ENCODE peak calls at places on chromosome 19, in ten cellular contexts. V is K562, L is heart left ventricle, Y is A549, S is ovary, R is breast epithelium, P is tibial nerve, Q is GM12891, J is lower leg skin, C is thyroid gland. O is an unnamed sample.
A peak's percentile ranks its signal among the peaks of the same experiment; 100 is the strongest.

GRCh38 chr19:41706741-41707501 is 1.5 kb upstream of the CEACAM5 start:
- DNase-seq in V (peak; percentile 82), L (no peak), Y (peak; percentile 99), S (no peak), R (peak; percentile 62), P (no peak), Q (peak; percentile 82), J (peak; percentile 83), C (peak; percentile 37), O (peak; percentile 78)

GRCh38 chr19:34306213-34306661 is 51.9 kb downstream of the GARRE1 start:
- DNase-seq in V (no peak), L (no peak), Y (no peak), S (no peak), R (no peak), P (no peak), Q (no peak), J (no peak), C (no peak), O (no peak)

GRCh38 chr19:10191347-10191746 is 3.4 kb downstream of the DNMT1 start:
- DNase-seq in V (no peak), L (peak; percentile 33), Y (no peak), S (no peak), R (peak; percentile 59), P (peak; percentile 51), Q (no peak), J (no peak), C (no peak), O (no peak)

GRCh38 chr19:6238643-6239281 is 41.0 kb downstream of the MLLT1 start:
- DNase-seq in V (no peak), L (no peak), Y (no peak), S (peak; percentile 74), R (no peak), P (peak; percentile 29), Q (peak; percentile 4), J (no peak), C (no peak), O (no peak)

GRCh38 chr19:42762782-42763181 is 2.7 kb downstream of the PSG8 start:
- DNase-seq in V (no peak), L (no peak), Y (no peak), S (no peak), R (no peak), P (no peak), Q (no peak), J (no peak), C (no peak), O (no peak)

GRCh38 chr19:41699231-41699967 is 9.0 kb upstream of the CEACAM5 start:
- DNase-seq in V (no peak), L (no peak), Y (peak; percentile 72), S (no peak), R (no peak), P (no peak), Q (no peak), J (peak; percentile 59), C (no peak), O (no peak)

GRCh38 chr19:14152713-14153112 is 16.3 kb upstream of the ASF1B start:
- DNase-seq in V (no peak), L (no peak), Y (no peak), S (no peak), R (no peak), P (no peak), Q (peak; percentile 11), J (no peak), C (peak; percentile 98), O (no peak)

GRCh38 chr19:42023121-42023942 is 29.3 kb upstream of the ATP1A3 start:
- DNase-seq in V (peak; percentile 81), L (no peak), Y (peak; percentile 73), S (no peak), R (no peak), P (no peak), Q (no peak), J (no peak), C (no peak), O (peak; percentile 30)

GRCh38 chr19:9789066-9789465 is 20.5 kb upstream of the ZNF846 start:
- DNase-seq in V (peak; percentile 68), L (no peak), Y (no peak), S (no peak), R (no peak), P (no peak), Q (no peak), J (no peak), C (no peak), O (no peak)

GRCh38 chr19:3655402-3656072 is 28.9 kb upstream of the CACTIN start:
- DNase-seq in V (no peak), L (no peak), Y (no peak), S (no peak), R (no peak), P (no peak), Q (no peak), J (no peak), C (no peak), O (no peak)

GRCh38 chr19:50199254-50199545 is 4.2 kb upstream of the MYH14 start:
- DNase-seq in V (no peak), L (no peak), Y (no peak), S (peak; percentile 59), R (no peak), P (no peak), Q (no peak), J (no peak), C (peak; percentile 82), O (no peak)
- TF ChIP-seq POLR2A in V (no peak), L (no peak), Y (no peak), S (no peak), R (no peak), P (no peak), Q (no peak), J (no peak), C (no peak), O (no peak)

GRCh38 chr19:1040476-1041271 is 767 bp downstream of the ABCA7 start:
- DNase-seq in V (peak; percentile 99), L (peak; percentile 90), Y (peak; percentile 95), S (no peak), R (peak; percentile 87), P (peak; percentile 80), Q (peak; percentile 99), J (peak; percentile 97), C (peak; percentile 87), O (peak; percentile 99)

GRCh38 chr19:1041272-1041834 is 1.4 kb downstream of the ABCA7 start:
- DNase-seq in V (no peak), L (no peak), Y (no peak), S (no peak), R (no peak), P (no peak), Q (no peak), J (no peak), C (no peak), O (no peak)

GRCh38 chr19:1041835-1042685 is 2.2 kb downstream of the ABCA7 start:
- DNase-seq in V (peak; percentile 96), L (no peak), Y (peak; percentile 81), S (no peak), R (no peak), P (no peak), Q (no peak), J (peak; percentile 95), C (no peak), O (no peak)

GRCh38 chr19:1038995-1039645 is 787 bp upstream of the ABCA7 start:
- DNase-seq in V (peak; percentile 32), L (no peak), Y (no peak), S (no peak), R (no peak), P (no peak), Q (no peak), J (no peak), C (no peak), O (no peak)

DNA sequence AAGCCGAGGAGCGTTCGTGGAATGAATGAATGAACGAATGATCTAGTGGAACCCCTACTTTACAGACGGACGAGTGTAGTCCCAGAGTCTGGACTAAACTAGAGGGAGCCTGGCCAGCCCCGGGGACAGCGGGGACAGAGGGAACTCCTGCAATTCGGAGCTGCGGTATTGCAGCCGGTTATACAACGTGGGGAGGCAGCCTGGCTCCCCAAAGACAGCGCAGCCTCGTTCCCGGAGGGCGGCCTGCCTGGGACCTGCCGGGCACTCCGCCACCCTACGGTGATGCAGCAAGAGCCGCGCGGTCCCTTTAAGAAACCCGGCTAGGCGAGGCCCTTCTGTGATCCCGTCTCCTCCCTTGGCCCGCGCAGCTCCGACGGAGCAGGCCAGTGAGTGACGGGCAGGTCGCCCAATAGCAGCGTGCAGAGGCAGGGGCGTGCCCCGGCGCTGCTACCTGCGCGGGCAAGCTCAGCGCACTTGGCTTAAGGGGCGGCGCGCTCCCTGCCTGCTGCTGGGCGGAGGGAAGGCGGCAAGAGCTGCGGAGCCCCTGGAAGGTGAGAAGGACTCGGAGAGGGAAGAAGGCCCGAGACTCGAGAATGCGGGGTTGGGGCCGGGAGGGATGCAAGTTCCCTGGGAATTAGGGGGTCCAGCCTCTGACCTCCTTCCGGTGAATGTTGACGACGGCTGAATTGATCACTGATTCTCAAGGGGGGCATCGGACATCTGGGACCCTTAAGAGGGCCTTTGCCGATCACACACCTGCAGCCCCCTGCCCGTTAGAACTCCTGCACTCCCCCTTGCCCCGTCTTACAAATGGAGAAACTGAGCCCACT is at the start of gene ABCA7:
- DNase-seq in V (peak; percentile 99), L (peak; percentile 98), Y (peak; percentile 68), S (peak; percentile 97), R (peak; percentile 99), P (peak; percentile 94), Q (peak; percentile 92), J (peak; percentile 99), C (peak; percentile 99), O (peak; percentile 100)
- TF ChIP-seq POLR2A in V (peak; percentile 67), L (no peak), Y (no peak), S (no peak), R (no peak), P (no peak), Q (peak; percentile 79), J (no peak), C (peak; percentile 87), O (peak; percentile 71)

DNA sequence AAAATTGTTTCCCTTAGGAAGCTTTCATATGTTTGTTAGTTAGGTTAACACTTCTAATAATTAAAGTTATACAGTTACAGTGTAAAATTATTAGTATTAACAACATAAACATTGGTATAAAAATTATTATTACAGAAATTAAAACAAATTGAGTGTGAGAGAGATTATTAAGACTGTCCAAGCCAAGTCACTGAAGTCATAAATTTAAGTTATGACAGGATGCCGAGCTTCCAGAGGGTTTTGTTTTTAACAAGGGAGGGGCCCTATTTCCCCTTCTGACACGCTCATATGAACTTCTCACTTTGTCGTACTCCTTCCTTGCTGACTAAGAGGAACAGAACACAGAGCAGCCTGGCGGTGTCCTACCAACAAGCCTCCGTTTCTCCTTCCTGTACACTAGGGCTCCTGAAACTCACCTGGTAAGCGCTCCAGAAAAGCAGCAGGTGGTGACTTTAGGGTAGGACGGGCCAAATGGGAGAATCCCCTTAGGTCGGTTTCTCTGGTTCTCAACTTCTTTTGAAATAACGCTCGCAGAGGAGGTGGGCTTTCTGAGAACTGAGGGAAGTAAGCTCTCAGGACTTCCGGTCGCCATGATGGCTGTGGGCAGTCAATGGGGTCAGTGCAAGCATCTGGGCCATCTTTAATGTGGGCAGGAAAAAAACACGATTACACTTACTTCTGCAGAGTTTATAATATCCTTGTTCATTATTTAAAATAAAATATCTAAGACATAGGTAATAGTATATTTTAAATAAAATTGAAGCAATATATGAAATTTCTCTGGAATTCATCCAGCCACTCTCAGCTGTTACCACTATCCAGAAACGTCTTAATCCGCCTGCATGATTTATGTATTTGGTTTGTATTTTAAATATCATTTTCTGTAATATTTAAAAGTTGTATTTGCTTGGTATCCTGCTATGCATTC is at the start of gene CARD8:
- DNase-seq in V (peak; percentile 93), L (peak; percentile 85), Y (peak; percentile 88), S (peak; percentile 79), R (peak; percentile 60), P (peak; percentile 75), Q (no peak), J (peak; percentile 94), C (peak; percentile 79), O (peak; percentile 96)
- TF ChIP-seq POLR2A in V (peak; percentile 97), L (no peak), Y (peak; percentile 53), S (no peak), R (no peak), P (no peak), Q (peak; percentile 87), J (no peak), C (peak; percentile 76), O (peak; percentile 94)

GRCh38 chr19:48835734-48836088 is 580 bp downstream of the HSD17B14 start:
- DNase-seq in V (peak; percentile 95), L (peak; percentile 88), Y (peak; percentile 94), S (peak; percentile 98), R (peak; percentile 95), P (peak; percentile 99), Q (peak; percentile 87), J (peak; percentile 99), C (peak; percentile 98), O (peak; percentile 95)
- TF ChIP-seq POLR2A in V (no peak), L (no peak), Y (no peak), S (peak; percentile 53), R (no peak), P (peak; percentile 51), Q (no peak), J (no peak), C (peak; percentile 84), O (peak; percentile 71)